ENCODE peak calls at places on chromosomes 12 and 14, in four cellular contexts. Y, N, O and L are unnamed samples.
A peak's percentile ranks its signal among the peaks of the same experiment; 100 is the strongest.

GRCh38 chr14:76920572-76921175 is 94.5 kb downstream of the LRRC74A start:
- DNase-seq in N (no peak), O (peak; percentile 71), Y (peak; percentile 75), L (peak; percentile 64)

GRCh38 chr12:123801573-123802178 is 39.6 kb downstream of the DNAH10 start:
- DNase-seq in N (no peak), O (peak; percentile 24), Y (peak; percentile 34), L (no peak)

GRCh38 chr14:49497725-49498348 is 88.3 kb downstream of the RPS29 start:
- DNase-seq in N (no peak), O (peak; percentile 83), Y (peak; percentile 94), L (no peak)

GRCh38 chr14:34650786-34651584 is 21.0 kb upstream of the SNX6 start:
- DNase-seq in N (no peak), Y (no peak), O (peak; percentile 99), L (no peak)

GRCh38 chr14:76812093-76812421 is 625 bp downstream of the ANGEL1 start:
- DNase-seq in O (no peak), N (no peak), Y (peak; percentile 34), L (no peak)

GRCh38 chr14:82230748-82231147 is 697.1 kb upstream of the SEL1L start:
- DNase-seq in O (no peak), Y (no peak), N (no peak), L (no peak)

GRCh38 chr12:63151898-63152700 is 1.1 kb upstream of the AVPR1A start:
- DNase-seq in O (peak; percentile 38), Y (peak; percentile 89), N (peak; percentile 54), L (peak; percentile 82)

GRCh38 chr12:57688931-57689330 is 5.0 kb upstream of the OS9 start:
- DNase-seq in O (no peak), Y (no peak), N (no peak), L (no peak)

GRCh38 chr12:24530689-24531088 is 418.2 kb downstream of the BCAT1 start:
- DNase-seq in O (no peak), Y (no peak), N (no peak), L (no peak)

GRCh38 chr14:94805726-94806288 is 35.9 kb upstream of the GSC start:
- DNase-seq in Y (no peak), O (peak; percentile 3), N (no peak), L (no peak)

GRCh38 chr12:130424858-130425697 is 87.4 kb downstream of the PIWIL1 start:
- DNase-seq in Y (no peak), O (no peak), N (peak; percentile 26), L (peak; percentile 26)

GRCh38 chr12:121766290-121767039 is 27.0 kb downstream of the RHOF start:
- DNase-seq in O (no peak), Y (no peak), N (no peak), L (no peak)

GRCh38 chr12:117832459-117833457 is 136.0 kb downstream of the KSR2 start:
- DNase-seq in O (no peak), N (no peak), Y (no peak), L (no peak)

GRCh38 chr12:12689672-12690287 is 6.2 kb downstream of the GPR19 start:
- DNase-seq in N (no peak), O (no peak), Y (no peak), L (no peak)

GRCh38 chr14:106372870-106373657 is 846.7 kb downstream of the TMEM121 start:
- DNase-seq in O (no peak), N (peak; percentile 90), Y (peak; percentile 33), L (no peak)

GRCh38 chr14:56195727-56196126 is 77.5 kb downstream of the PELI2 start:
- DNase-seq in O (no peak), Y (no peak), N (no peak), L (no peak)

GRCh38 chr12:85277900-85278597 is 2.0 kb upstream of the ALX1 start:
- DNase-seq in Y (peak; percentile 72), O (no peak), N (no peak), L (peak; percentile 74)